ENCODE peak calls at places on chromosomes 16 and 17, in five cellular contexts. A is activated T-helper 1 cell treated with anti-CD3 and anti-CD28 coated beads, Interleukin-12 subunit alpha, Interleukin-12 subunit beta, Interleukin-2, Interleukin-4 antibody, amounts not matched to agents 30 ng/mL and 10 ng/mL and 1 ng/mL, durations not matched to agents 14 hours and 24 hours and 36 hours; L is AML-193; I is naive thymus-derived CD8-positive, alpha-beta T cell; W is mammary epithelial cell. D is an unnamed sample.

GRCh38 chr17:75433223-75433622 is 23.2 kb upstream of the TMEM94 start:
- DNase-seq in I (no peak), A (no peak), W (no peak), L (no peak), D (no peak)

GRCh38 chr17:45093444-45094110 is 32.5 kb downstream of the NMT1 start:
- DNase-seq in W (no peak), I (no peak), L (no peak), A (no peak), D (no peak)

GRCh38 chr16:54928016-54928356 is 2.7 kb upstream of the IRX5 start:
- DNase-seq in I (no peak), W (peak; percentile 49), A (no peak), L (no peak), D (no peak)

GRCh38 chr16:1080801-1081733 is 8.5 kb downstream of the SSTR5 start:
- DNase-seq in L (no peak), I (no peak), A (no peak), W (no peak), D (peak; percentile 67)

GRCh38 chr16:65782537-65783290 is 583.8 kb upstream of the CDH5 start:
- DNase-seq in A (no peak), L (no peak), W (peak; percentile 68), I (no peak), D (no peak)

GRCh38 chr17:57531078-57531477 is 214.0 kb downstream of the CCDC182 start:
- DNase-seq in L (no peak), W (no peak), I (no peak), A (no peak), D (no peak)

GRCh38 chr16:4113358-4114256 is 2.6 kb downstream of the ADCY9 start:
- DNase-seq in L (peak; percentile 29), W (no peak), I (no peak), A (no peak), D (no peak)

GRCh38 chr16:14641206-14641605 is 8.5 kb downstream of the BFAR start:
- DNase-seq in I (no peak), W (no peak), A (no peak), L (no peak), D (no peak)

GRCh38 chr17:68089881-68090280 is 54.3 kb downstream of the KPNA2 start:
- DNase-seq in W (peak; percentile 12), A (no peak), L (peak; percentile 89), I (no peak), D (no peak)

GRCh38 chr16:4724661-4725270 is 9.3 kb downstream of the ANKS3 start:
- DNase-seq in L (no peak), A (no peak), I (no peak), W (no peak), D (no peak)

GRCh38 chr16:75679366-75679765 is 2.6 kb upstream of the CPHXL2 start:
- DNase-seq in A (no peak), W (no peak), L (no peak), I (no peak), D (no peak)

GRCh38 chr16:56355221-56355620 is 70.1 kb downstream of the AMFR start:
- DNase-seq in I (no peak), L (no peak), A (no peak), W (no peak), D (peak; percentile 34)

GRCh38 chr16:14187517-14188338 is 116.6 kb downstream of the MRTFB start:
- DNase-seq in I (no peak), A (no peak), L (no peak), W (no peak), D (no peak)

GRCh38 chr16:77212736-77213541 is 13.7 kb downstream of the SYCE1L start:
- DNase-seq in A (peak; percentile 68), W (peak; percentile 47), I (peak; percentile 75), L (no peak), D (peak; percentile 92)

GRCh38 chr17:40451420-40451819 is 8.2 kb downstream of the IGFBP4 start:
- DNase-seq in W (no peak), L (no peak), A (no peak), I (no peak), D (no peak)

GRCh38 chr16:84726670-84727467 is 27.1 kb downstream of the USP10 start:
- DNase-seq in I (no peak), W (peak; percentile 19), L (peak; percentile 92), A (no peak), D (no peak)

GRCh38 chr16:59341368-59341767 is 607.3 kb upstream of the GOT2 start:
- DNase-seq in W (no peak), L (no peak), A (no peak), I (no peak), D (no peak)

GRCh38 chr16:27800817-27801216 is 250.9 kb downstream of the KATNIP start:
- DNase-seq in L (no peak), I (no peak), W (no peak), A (no peak), D (no peak)

GRCh38 chr16:83994087-83994486 is 26.0 kb downstream of the NECAB2 start:
- DNase-seq in W (peak; percentile 88), I (no peak), L (peak; percentile 89), A (no peak), D (no peak)

GRCh38 chr17:7838291-7839075 is 4.5 kb downstream of the KDM6B start:
- DNase-seq in L (peak; percentile 50), A (no peak), W (no peak), I (no peak), D (peak; percentile 83)

GRCh38 chr16:1678500-1679098 is 520 bp downstream of the JPT2 start:
- DNase-seq in I (peak; percentile 44), L (no peak), A (peak; percentile 44), W (peak; percentile 56), D (peak; percentile 66)

GRCh38 chr16:31875112-31875803 is 1.7 kb downstream of the ZNF267 start:
- DNase-seq in I (no peak), L (no peak), A (no peak), W (peak; percentile 70), D (no peak)

D was measured in H7.